ENCODE peak calls at places on chromosomes 3 and 15, in nine cellular contexts. P is kidney, G is HFFc6, X is fibroblast of lung, C is upper lobe of left lung, W is A549, K is mammary epithelial cell, Q is bronchial epithelial cell, F is transverse colon. N is an unnamed sample.

GRCh38 chr15:67127334-67127664 is 61.9 kb downstream of the SMAD3 start:
- DNase-seq in C (no peak), K (peak; percentile 90), Q (peak; percentile 98), G (no peak), W (peak; percentile 65), X (no peak), P (no peak), F (peak; percentile 63), N (no peak)

GRCh38 chr3:142828703-142829304 is 60.1 kb downstream of the PCOLCE2 start:
- DNase-seq in K (peak; percentile 64), W (peak; percentile 72), F (peak; percentile 83), P (no peak), G (peak; percentile 63), X (peak; percentile 75), C (peak; percentile 79), Q (peak; percentile 71), N (peak; percentile 89)

GRCh38 chr3:129161860-129162271 is 1.0 kb upstream of the ISY1 start:
- DNase-seq in P (no peak), K (peak; percentile 27), W (peak; percentile 40), F (no peak), C (peak; percentile 30), G (peak; percentile 40), Q (peak; percentile 38), X (peak; percentile 14), N (no peak)

GRCh38 chr3:189727191-189727590 is 96.0 kb downstream of the TP63 start:
- DNase-seq in K (no peak), G (no peak), Q (no peak), F (no peak), C (no peak), W (no peak), P (no peak), X (no peak), N (no peak)

GRCh38 chr3:41102053-41102556 is 97.2 kb upstream of the CTNNB1 start:
- DNase-seq in P (no peak), W (peak; percentile 5), Q (peak; percentile 100), G (no peak), C (no peak), K (peak; percentile 89), X (no peak), F (peak; percentile 24), N (no peak)

GRCh38 chr15:72162569-72162968 is 35.0 kb downstream of the GRAMD2A start:
- DNase-seq in X (no peak), Q (no peak), W (no peak), F (no peak), G (no peak), P (no peak), K (no peak), C (no peak), N (no peak)

GRCh38 chr15:40558952-40559742 is 5.7 kb downstream of the CCDC32 start:
- DNase-seq in K (no peak), P (no peak), X (no peak), G (no peak), Q (no peak), C (no peak), W (no peak), F (no peak), N (no peak)

GRCh38 chr3:83928391-83928790 is 1030.4 kb upstream of the CADM2 start:
- DNase-seq in C (no peak), G (no peak), F (no peak), K (no peak), Q (no peak), W (no peak), P (no peak), X (peak; percentile 27), N (no peak)

GRCh38 chr3:129176051-129176450 is 7.6 kb downstream of the CNBP start:
- DNase-seq in W (no peak), X (no peak), P (no peak), G (no peak), Q (no peak), K (no peak), F (no peak), C (no peak), N (no peak)

GRCh38 chr3:113153499-113154107 is 57.8 kb upstream of the BOC start:
- DNase-seq in W (no peak), P (no peak), C (no peak), X (no peak), K (no peak), G (no peak), F (no peak), Q (no peak), N (no peak)

GRCh38 chr15:91431041-91431715 is 331.1 kb downstream of the SV2B start:
- DNase-seq in C (no peak), G (no peak), X (no peak), Q (no peak), F (no peak), K (no peak), P (no peak), W (no peak), N (no peak)

GRCh38 chr15:31607656-31608055 is 281.0 kb downstream of the KLF13 start:
- DNase-seq in Q (peak; percentile 66), G (no peak), P (no peak), X (no peak), F (no peak), K (no peak), C (no peak), W (no peak), N (no peak)

GRCh38 chr3:120098710-120099109 is 4.5 kb upstream of the GSK3B start:
- DNase-seq in P (no peak), C (no peak), W (no peak), X (no peak), Q (no peak), F (no peak), K (peak; percentile 49), G (no peak), N (no peak)

GRCh38 chr3:191328963-191329653 is at the start of gene CCDC50:
- DNase-seq in W (peak; percentile 41), F (peak; percentile 93), P (peak; percentile 96), K (peak; percentile 73), C (peak; percentile 84), X (peak; percentile 78), G (peak; percentile 66), Q (peak; percentile 42), N (peak; percentile 68)

GRCh38 chr15:58203537-58203936 is 65.4 kb downstream of the AQP9 start:
- DNase-seq in F (no peak), X (peak; percentile 99), G (peak; percentile 98), W (no peak), C (no peak), K (no peak), P (no peak), Q (no peak), N (peak; percentile 99)

GRCh38 chr15:65101418-65101890 is 13.5 kb downstream of the UBAP1L start:
- DNase-seq in Q (peak; percentile 46), F (peak; percentile 83), P (no peak), K (peak; percentile 40), X (peak; percentile 83), W (peak; percentile 68), G (peak; percentile 36), C (peak; percentile 71), N (peak; percentile 74)
- TF ChIP-seq CTCF in Q (peak; percentile 88), F (peak; percentile 83), P (peak; percentile 61), K (peak; percentile 91), X (peak; percentile 91), W (peak; percentile 79), G (peak; percentile 87), C (peak; percentile 69), N (peak; percentile 79)

GRCh38 chr3:56321383-56321782 is 146.9 kb downstream of the ERC2 start:
- DNase-seq in G (no peak), K (no peak), C (no peak), P (no peak), F (no peak), W (no peak), X (no peak), Q (no peak), N (no peak)

GRCh38 chr3:56323986-56324420 is 144.3 kb downstream of the ERC2 start:
- DNase-seq in W (no peak), X (peak; percentile 53), C (no peak), P (no peak), G (peak; percentile 14), Q (peak; percentile 74), F (no peak), K (peak; percentile 66), N (peak; percentile 90)

GRCh38 chr3:56322862-56323261 is 145.4 kb downstream of the ERC2 start:
- DNase-seq in C (no peak), G (no peak), F (no peak), X (no peak), W (no peak), P (no peak), K (peak; percentile 38), Q (no peak), N (no peak)

GRCh38 chr3:56321892-56322291 is 146.4 kb downstream of the ERC2 start:
- DNase-seq in C (no peak), W (no peak), P (no peak), Q (no peak), F (no peak), K (no peak), X (no peak), G (no peak), N (no peak)

DNA sequence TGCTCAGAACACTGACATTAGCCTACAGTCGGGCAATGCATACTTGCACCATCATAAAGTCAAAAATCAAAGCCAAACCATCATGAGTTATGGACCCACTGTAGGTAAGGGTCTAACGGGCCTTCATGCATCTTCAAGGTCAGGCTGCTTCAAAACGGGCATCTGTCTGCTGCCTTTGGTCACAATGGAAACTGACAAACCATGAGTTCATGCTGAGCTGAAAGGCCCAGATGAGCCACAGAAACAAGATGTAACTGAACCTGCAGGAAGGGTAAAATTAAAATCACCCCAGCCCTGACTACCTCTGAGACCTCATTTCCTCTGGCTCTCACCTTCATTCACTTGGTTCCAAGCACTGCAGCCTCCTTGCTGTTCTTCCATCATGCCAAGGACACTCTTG is 143.8 kb downstream of the ERC2 start:
- DNase-seq in C (no peak), K (no peak), G (no peak), W (no peak), Q (no peak), X (no peak), P (no peak), F (no peak), N (no peak)
- TF ChIP-seq CTCF in C (no peak), K (no peak), G (no peak), W (no peak), Q (no peak), X (no peak), P (no peak), F (no peak), N (no peak)

DNA sequence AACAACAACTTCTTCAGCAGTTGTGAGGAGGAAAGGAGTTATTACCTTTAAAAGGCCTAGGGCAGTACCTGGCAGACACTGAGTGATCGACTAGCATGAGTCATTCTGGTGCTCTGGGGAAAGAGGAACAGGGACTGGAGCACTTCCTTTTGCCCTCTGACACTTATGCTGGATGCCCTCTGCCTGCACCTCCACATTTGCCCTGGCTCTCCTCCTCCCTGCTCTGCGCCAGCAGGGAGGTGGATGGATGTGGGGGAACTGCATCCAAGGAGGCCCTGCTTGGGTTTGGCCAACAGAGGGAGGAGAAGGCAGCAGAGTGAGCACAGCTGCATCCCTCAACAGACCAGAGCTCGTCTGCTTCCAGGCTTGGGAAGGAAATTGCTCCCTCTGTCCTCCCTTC is 75.1 kb downstream of the SEMA5B start:
- DNase-seq in W (peak; percentile 35), X (no peak), Q (peak; percentile 84), G (no peak), K (peak; percentile 74), P (no peak), F (no peak), C (peak; percentile 34), N (peak; percentile 28)
- TF ChIP-seq CTCF in W (no peak), X (no peak), Q (no peak), G (no peak), K (no peak), P (no peak), F (no peak), C (no peak), N (peak; percentile 43)

GRCh38 chr3:48561045-48561736 is 2.4 kb downstream of the UCN2 start:
- DNase-seq in C (peak; percentile 50), W (no peak), G (peak; percentile 55), X (peak; percentile 63), Q (no peak), P (peak; percentile 90), F (peak; percentile 61), K (no peak), N (peak; percentile 35)
- TF ChIP-seq CTCF in C (no peak), W (no peak), G (peak; percentile 60), X (peak; percentile 41), Q (no peak), P (no peak), F (peak; percentile 9), K (no peak), N (peak; percentile 43)